ENCODE peak calls at places on chromosome 18, in four cellular contexts. One of them, this sample, is unnamed.

GRCh38 chr18:62982600-62983251 is 267.4 kb downstream of the PHLPP1 start:
- DNase-seq in neuronal stem cell: peak; percentile 55
- DNase-seq in H1: peak; percentile 33
- DNase-seq in H9: peak; percentile 84
- DNase-seq in this sample: peak; percentile 73

GRCh38 chr18:51229328-51229727 is 31.8 kb upstream of the MEX3C start:
- DNase-seq in neuronal stem cell: no peak
- DNase-seq in H1: no peak
- DNase-seq in H9: no peak
- DNase-seq in this sample: no peak

GRCh38 chr18:14089176-14089575 is 43.1 kb downstream of the ZNF519 start:
- DNase-seq in neuronal stem cell: no peak
- DNase-seq in H1: no peak
- DNase-seq in H9: no peak
- DNase-seq in this sample: no peak

GRCh38 chr18:34650121-34650545 is 60.0 kb upstream of the DTNA start:
- DNase-seq in neuronal stem cell: no peak
- DNase-seq in H1: no peak
- DNase-seq in H9: no peak
- DNase-seq in this sample: no peak

GRCh38 chr18:6414118-6414722 is 491 bp downstream of the L3MBTL4 start:
- DNase-seq in neuronal stem cell: no peak
- DNase-seq in H1: no peak
- DNase-seq in H9: peak; percentile 42
- DNase-seq in this sample: peak; percentile 42

GRCh38 chr18:75132471-75132870 is 76.5 kb downstream of the PTGR3 start:
- DNase-seq in neuronal stem cell: no peak
- DNase-seq in H1: no peak
- DNase-seq in H9: no peak
- DNase-seq in this sample: no peak

GRCh38 chr18:42471886-42472285 is 516.9 kb downstream of the PIK3C3 start:
- DNase-seq in neuronal stem cell: no peak
- DNase-seq in H1: no peak
- DNase-seq in H9: no peak
- DNase-seq in this sample: no peak

GRCh38 chr18:74411475-74411874 is 45.6 kb downstream of the DIPK1C start:
- DNase-seq in neuronal stem cell: no peak
- DNase-seq in H1: no peak
- DNase-seq in H9: no peak
- DNase-seq in this sample: no peak

GRCh38 chr18:79952996-79953559 is 1.6 kb upstream of the SLC66A2 start:
- DNase-seq in neuronal stem cell: no peak
- DNase-seq in H1: no peak
- DNase-seq in H9: peak; percentile 65
- DNase-seq in this sample: peak; percentile 53

DNA sequence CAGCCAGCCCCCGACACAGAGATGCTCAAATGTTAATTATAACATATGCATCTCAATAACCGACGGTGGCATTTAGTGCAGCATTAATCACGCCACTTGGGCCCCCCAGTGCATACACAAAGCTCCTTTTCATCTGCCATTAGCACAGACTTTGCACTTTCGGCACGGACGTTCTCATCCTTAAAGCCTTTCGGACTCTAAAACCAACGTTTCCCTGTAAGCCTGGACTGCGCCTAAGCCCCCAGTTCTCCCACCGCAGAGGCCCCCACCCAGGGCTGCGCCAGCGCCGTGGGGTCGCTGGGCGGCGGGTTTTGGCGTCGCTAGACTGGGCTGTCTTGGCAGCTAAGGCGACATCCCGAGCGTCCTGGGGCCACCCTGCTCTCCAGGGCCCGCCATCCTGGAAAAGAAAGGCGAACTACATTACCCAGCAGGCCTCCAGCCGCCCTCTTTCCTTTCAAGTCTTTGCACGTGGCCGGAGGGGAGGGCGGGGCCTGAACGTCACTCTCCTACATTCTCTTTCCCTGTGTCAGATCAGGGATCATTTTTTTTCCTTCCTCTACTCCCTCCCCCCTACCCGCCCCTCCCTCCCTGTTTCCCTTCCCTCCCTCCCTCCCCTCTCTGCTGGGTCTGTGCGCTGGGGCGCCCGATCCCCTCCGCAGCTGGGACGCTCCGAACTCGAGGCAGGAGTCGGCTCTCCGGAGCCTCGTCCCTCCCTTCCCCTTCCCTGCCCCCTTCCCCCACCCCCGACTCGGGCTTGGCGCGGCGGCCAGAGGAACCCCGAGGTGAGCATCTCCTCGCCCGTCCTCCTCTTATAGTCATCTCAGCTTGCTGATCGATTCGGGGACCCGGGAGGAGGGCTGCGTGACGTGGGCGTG is at the start of gene CTIF:
- DNase-seq in neuronal stem cell: peak; percentile 93
- DNase-seq in H1: peak; percentile 93
- DNase-seq in H9: peak; percentile 97
- DNase-seq in this sample: peak; percentile 100
- H3K9ac ChIP-seq in neuronal stem cell: peak within 1 kb of the TSS; percentile 83
- H3K9ac ChIP-seq in H1: peak within 1 kb of the TSS; percentile 76
- H3K9ac ChIP-seq in H9: peak within 1 kb of the TSS; percentile 60
- H3K9ac ChIP-seq in this sample: peak within 1 kb of the TSS; percentile 80

GRCh38 chr18:10374615-10375295 is 79.7 kb upstream of the APCDD1 start:
- DNase-seq in neuronal stem cell: no peak
- DNase-seq in H1: no peak
- DNase-seq in H9: peak; percentile 55
- DNase-seq in this sample: peak; percentile 55
- H2BK15ac ChIP-seq in neuronal stem cell: no peak overlapping the region
- H2BK15ac ChIP-seq in H1: no peak overlapping the region
- H2BK15ac ChIP-seq in H9: no peak overlapping the region
- H2BK15ac ChIP-seq in this sample: no peak overlapping the region

DNA sequence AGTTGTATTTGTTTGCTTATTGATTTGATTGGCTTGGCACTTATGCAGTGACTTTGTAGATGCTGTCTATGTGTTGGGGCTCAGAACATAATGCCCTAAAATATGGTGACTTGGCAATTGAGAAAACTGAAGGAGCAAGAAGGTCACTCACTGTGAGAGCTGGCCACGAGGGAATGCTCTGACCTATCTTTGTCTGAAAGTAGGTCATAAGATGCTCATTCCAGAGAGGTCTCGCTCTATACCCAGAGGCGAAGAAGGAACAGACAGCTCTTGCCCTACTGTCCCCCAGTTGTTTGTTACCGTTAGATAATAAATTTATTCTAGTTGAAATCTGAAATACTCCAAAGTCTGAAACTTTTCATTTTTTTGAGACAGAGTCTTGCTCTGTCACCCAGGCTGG is 158.5 kb downstream of the TGIF1 start:
- DNase-seq in neuronal stem cell: no peak
- DNase-seq in H1: no peak
- DNase-seq in H9: no peak
- DNase-seq in this sample: no peak
- H2AK5ac ChIP-seq in neuronal stem cell: no peak overlapping the region
- H2AK5ac ChIP-seq in H1: no peak overlapping the region
- H2AK5ac ChIP-seq in H9: no peak overlapping the region
- H2AK5ac ChIP-seq in this sample: peak overlapping the region; percentile 83

GRCh38 chr18:55243255-55243654 is 284.0 kb upstream of the CCDC68 start:
- DNase-seq in neuronal stem cell: no peak
- DNase-seq in H1: no peak
- DNase-seq in H9: no peak
- DNase-seq in this sample: no peak

GRCh38 chr18:55246278-55246677 is 287.0 kb upstream of the CCDC68 start:
- DNase-seq in neuronal stem cell: no peak
- DNase-seq in H1: no peak
- DNase-seq in H9: no peak
- DNase-seq in this sample: no peak

GRCh38 chr18:55245200-55245599 is 285.9 kb upstream of the CCDC68 start:
- DNase-seq in neuronal stem cell: no peak
- DNase-seq in H1: no peak
- DNase-seq in H9: no peak
- DNase-seq in this sample: no peak

GRCh38 chr18:55243852-55244251 is 284.6 kb upstream of the CCDC68 start:
- DNase-seq in neuronal stem cell: no peak
- DNase-seq in H1: no peak
- DNase-seq in H9: no peak
- DNase-seq in this sample: no peak

GRCh38 chr18:55244520-55244919 is 285.3 kb upstream of the CCDC68 start:
- DNase-seq in neuronal stem cell: no peak
- DNase-seq in H1: no peak
- DNase-seq in H9: no peak
- DNase-seq in this sample: no peak
- H3K9ac ChIP-seq in neuronal stem cell: no peak overlapping the region
- H3K9ac ChIP-seq in H1: no peak overlapping the region
- H3K9ac ChIP-seq in H9: no peak overlapping the region
- H3K9ac ChIP-seq in this sample: no peak overlapping the region

GRCh38 chr18:58005885-58006523 is 38.0 kb upstream of the NEDD4L start:
- DNase-seq in neuronal stem cell: no peak
- DNase-seq in H1: no peak
- DNase-seq in H9: no peak
- DNase-seq in this sample: no peak
- H2BK15ac ChIP-seq in neuronal stem cell: no peak overlapping the region
- H2BK15ac ChIP-seq in H1: no peak overlapping the region
- H2BK15ac ChIP-seq in H9: no peak overlapping the region
- H2BK15ac ChIP-seq in this sample: no peak overlapping the region

GRCh38 chr18:44598514-44598913 is 82.2 kb upstream of the SETBP1 start:
- DNase-seq in neuronal stem cell: no peak
- DNase-seq in H1: no peak
- DNase-seq in H9: no peak
- DNase-seq in this sample: no peak
- H2AK5ac ChIP-seq in neuronal stem cell: no peak overlapping the region
- H2AK5ac ChIP-seq in H1: no peak overlapping the region
- H2AK5ac ChIP-seq in H9: no peak overlapping the region
- H2AK5ac ChIP-seq in this sample: no peak overlapping the region

GRCh38 chr18:48913723-48914122 is 37.0 kb downstream of the SMAD7 start:
- DNase-seq in neuronal stem cell: no peak
- DNase-seq in H1: no peak
- DNase-seq in H9: peak; percentile 18
- DNase-seq in this sample: no peak
- H3K9ac ChIP-seq in neuronal stem cell: no peak overlapping the region
- H3K9ac ChIP-seq in H1: no peak overlapping the region
- H3K9ac ChIP-seq in H9: no peak overlapping the region
- H3K9ac ChIP-seq in this sample: no peak overlapping the region

GRCh38 chr18:56148373-56148772 is 490.0 kb downstream of the TXNL1 start:
- DNase-seq in neuronal stem cell: no peak
- DNase-seq in H1: no peak
- DNase-seq in H9: no peak
- DNase-seq in this sample: peak; percentile 45

GRCh38 chr18:56146565-56146964 is 491.8 kb downstream of the TXNL1 start:
- DNase-seq in neuronal stem cell: no peak
- DNase-seq in H1: no peak
- DNase-seq in H9: no peak
- DNase-seq in this sample: no peak

DNA sequence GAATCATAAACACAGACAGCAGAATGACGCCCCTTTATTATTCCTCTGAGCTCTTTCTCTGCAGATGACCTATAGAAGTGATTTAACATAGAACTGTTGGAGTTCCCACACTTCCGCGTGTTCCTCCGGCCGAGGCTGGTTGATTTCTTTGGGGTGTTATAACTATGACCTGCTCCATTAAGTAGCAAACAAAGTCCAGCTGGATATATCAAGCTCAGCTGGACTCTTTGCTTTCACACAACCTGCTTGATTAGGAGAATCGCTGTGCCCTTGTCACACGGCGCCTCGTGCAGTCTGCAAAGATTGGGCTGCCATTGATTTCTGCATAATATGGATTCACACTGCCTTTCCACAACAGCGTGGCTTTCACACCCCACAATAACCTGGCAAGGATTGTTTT is 485.8 kb downstream of the TXNL1 start:
- DNase-seq in neuronal stem cell: no peak
- DNase-seq in H1: no peak
- DNase-seq in H9: no peak
- DNase-seq in this sample: no peak
- H2BK15ac ChIP-seq in neuronal stem cell: no peak overlapping the region
- H2BK15ac ChIP-seq in H1: no peak overlapping the region
- H2BK15ac ChIP-seq in H9: no peak overlapping the region
- H2BK15ac ChIP-seq in this sample: no peak overlapping the region

GRCh38 chr18:26593365-26594320 is 45.3 kb upstream of the KCTD1 start:
- DNase-seq in neuronal stem cell: no peak
- DNase-seq in H1: no peak
- DNase-seq in H9: no peak
- DNase-seq in this sample: no peak
- H2AK5ac ChIP-seq in neuronal stem cell: no peak overlapping the region
- H2AK5ac ChIP-seq in H1: peak overlapping the region; percentile 24
- H2AK5ac ChIP-seq in H9: no peak overlapping the region
- H2AK5ac ChIP-seq in this sample: no peak overlapping the region

This sample was measured in mesendoderm.